ENCODE peak calls at places on chromosome 15, in five cellular contexts. One of them, this sample, is unnamed.

GRCh38 chr15:77646104-77646694 is 13.5 kb upstream of the LINGO1 start:
- DNase-seq in left lung: peak; percentile 45
- DNase-seq in body of pancreas: no peak
- DNase-seq in lung: no peak
- DNase-seq in tibial nerve: no peak
- DNase-seq in this sample: no peak

GRCh38 chr15:47523669-47524068 is 193.6 kb upstream of the SEMA6D start:
- DNase-seq in left lung: no peak
- DNase-seq in body of pancreas: no peak
- DNase-seq in tibial nerve: no peak
- DNase-seq in lung: no peak
- DNase-seq in this sample: no peak

GRCh38 chr15:82613764-82614163 is 33.4 kb downstream of the CPEB1 start:
- DNase-seq in tibial nerve: no peak
- DNase-seq in body of pancreas: no peak
- DNase-seq in lung: no peak
- DNase-seq in left lung: no peak
- DNase-seq in this sample: no peak

GRCh38 chr15:94965593-94965992 is 734.2 kb downstream of the MCTP2 start:
- DNase-seq in lung: no peak
- DNase-seq in left lung: no peak
- DNase-seq in body of pancreas: no peak
- DNase-seq in tibial nerve: no peak
- DNase-seq in this sample: no peak

GRCh38 chr15:96326551-96327154 is 3.8 kb upstream of the NR2F2 start:
- DNase-seq in left lung: peak; percentile 83
- DNase-seq in body of pancreas: no peak
- DNase-seq in tibial nerve: peak; percentile 47
- DNase-seq in lung: no peak
- DNase-seq in this sample: no peak

GRCh38 chr15:101179341-101180153 is 72.3 kb downstream of the CHSY1 start:
- DNase-seq in body of pancreas: no peak
- DNase-seq in tibial nerve: no peak
- DNase-seq in left lung: no peak
- DNase-seq in lung: no peak
- DNase-seq in this sample: no peak

GRCh38 chr15:87347806-87348515 is 908.6 kb downstream of the NTRK3 start:
- DNase-seq in tibial nerve: no peak
- DNase-seq in body of pancreas: no peak
- DNase-seq in lung: no peak
- DNase-seq in left lung: no peak
- DNase-seq in this sample: no peak

GRCh38 chr15:72285927-72286516 is 13.7 kb upstream of the PARP6 start:
- DNase-seq in tibial nerve: no peak
- DNase-seq in left lung: peak; percentile 85
- DNase-seq in body of pancreas: peak; percentile 67
- DNase-seq in lung: peak; percentile 52
- DNase-seq in this sample: peak; percentile 58

GRCh38 chr15:99174567-99174966 is 69.7 kb downstream of the SYNM start:
- DNase-seq in tibial nerve: no peak
- DNase-seq in left lung: no peak
- DNase-seq in body of pancreas: no peak
- DNase-seq in lung: no peak
- DNase-seq in this sample: no peak

GRCh38 chr15:70098170-70098460 is 398 bp upstream of the TLE3 start:
- DNase-seq in tibial nerve: no peak
- DNase-seq in lung: no peak
- DNase-seq in body of pancreas: no peak
- DNase-seq in left lung: no peak
- DNase-seq in this sample: no peak

GRCh38 chr15:81303241-81304225 is 20.4 kb downstream of the STARD5 start:
- DNase-seq in tibial nerve: no peak
- DNase-seq in left lung: no peak
- DNase-seq in lung: no peak
- DNase-seq in body of pancreas: no peak
- DNase-seq in this sample: no peak

GRCh38 chr15:57921371-57921770 is 144.1 kb downstream of the ALDH1A2 start:
- DNase-seq in tibial nerve: no peak
- DNase-seq in left lung: no peak
- DNase-seq in body of pancreas: no peak
- DNase-seq in lung: no peak
- DNase-seq in this sample: no peak

GRCh38 chr15:82108489-82109078 is 62.8 kb upstream of the MEX3B start:
- DNase-seq in left lung: peak; percentile 88
- DNase-seq in tibial nerve: peak; percentile 37
- DNase-seq in lung: peak; percentile 59
- DNase-seq in body of pancreas: peak; percentile 71
- DNase-seq in this sample: peak; percentile 67

GRCh38 chr15:83206971-83207621 is 527 bp downstream of the HDGFL3 start:
- DNase-seq in body of pancreas: peak; percentile 35
- DNase-seq in left lung: peak; percentile 87
- DNase-seq in lung: no peak
- DNase-seq in tibial nerve: peak; percentile 31
- DNase-seq in this sample: peak; percentile 49

GRCh38 chr15:31483053-31483923 is 156.7 kb downstream of the KLF13 start:
- DNase-seq in left lung: no peak
- DNase-seq in body of pancreas: no peak
- DNase-seq in tibial nerve: no peak
- DNase-seq in lung: no peak
- DNase-seq in this sample: no peak

GRCh38 chr15:79989682-79990081 is 18.7 kb upstream of the BCL2A1 start:
- DNase-seq in tibial nerve: no peak
- DNase-seq in left lung: no peak
- DNase-seq in lung: no peak
- DNase-seq in body of pancreas: no peak
- DNase-seq in this sample: no peak

GRCh38 chr15:57619746-57620145 is 28.0 kb downstream of the MYZAP start:
- DNase-seq in left lung: no peak
- DNase-seq in body of pancreas: no peak
- DNase-seq in lung: no peak
- DNase-seq in tibial nerve: no peak
- DNase-seq in this sample: no peak

GRCh38 chr15:31341036-31341435 is 14.4 kb downstream of the KLF13 start:
- DNase-seq in body of pancreas: no peak
- DNase-seq in lung: no peak
- DNase-seq in tibial nerve: no peak
- DNase-seq in left lung: no peak
- DNase-seq in this sample: no peak

GRCh38 chr15:77546050-77546501 is 86.6 kb downstream of the LINGO1 start:
- DNase-seq in tibial nerve: no peak
- DNase-seq in lung: no peak
- DNase-seq in body of pancreas: no peak
- DNase-seq in left lung: no peak
- DNase-seq in this sample: no peak

GRCh38 chr15:92638291-92638708 is 17.3 kb downstream of the FAM174B start:
- DNase-seq in tibial nerve: no peak
- DNase-seq in body of pancreas: peak; percentile 86
- DNase-seq in lung: no peak
- DNase-seq in left lung: no peak
- DNase-seq in this sample: peak; percentile 44

GRCh38 chr15:78461171-78461881 is 23.3 kb downstream of the IREB2 start:
- DNase-seq in tibial nerve: no peak
- DNase-seq in body of pancreas: no peak
- DNase-seq in left lung: no peak
- DNase-seq in lung: no peak
- DNase-seq in this sample: no peak

GRCh38 chr15:76310470-76311070 is 699 bp downstream of the ETFA start:
- DNase-seq in lung: no peak
- DNase-seq in body of pancreas: no peak
- DNase-seq in tibial nerve: no peak
- DNase-seq in left lung: no peak
- DNase-seq in this sample: no peak

GRCh38 chr15:44199393-44199792 is 4.3 kb upstream of the FRMD5 start:
- DNase-seq in tibial nerve: no peak
- DNase-seq in lung: no peak
- DNase-seq in left lung: no peak
- DNase-seq in body of pancreas: no peak
- DNase-seq in this sample: no peak

GRCh38 chr15:68113273-68113672 is 59.2 kb downstream of the PIAS1 start:
- DNase-seq in left lung: no peak
- DNase-seq in tibial nerve: no peak
- DNase-seq in body of pancreas: no peak
- DNase-seq in lung: no peak
- DNase-seq in this sample: no peak

GRCh38 chr15:68114356-68114755 is 60.2 kb downstream of the PIAS1 start:
- DNase-seq in lung: no peak
- DNase-seq in body of pancreas: no peak
- DNase-seq in left lung: no peak
- DNase-seq in tibial nerve: no peak
- DNase-seq in this sample: no peak

GRCh38 chr15:68112711-68113110 is 58.6 kb downstream of the PIAS1 start:
- DNase-seq in left lung: no peak
- DNase-seq in tibial nerve: no peak
- DNase-seq in body of pancreas: no peak
- DNase-seq in lung: no peak
- DNase-seq in this sample: no peak

GRCh38 chr15:68114840-68115239 is 60.7 kb downstream of the PIAS1 start:
- DNase-seq in left lung: no peak
- DNase-seq in lung: no peak
- DNase-seq in body of pancreas: no peak
- DNase-seq in tibial nerve: no peak
- DNase-seq in this sample: no peak

DNA sequence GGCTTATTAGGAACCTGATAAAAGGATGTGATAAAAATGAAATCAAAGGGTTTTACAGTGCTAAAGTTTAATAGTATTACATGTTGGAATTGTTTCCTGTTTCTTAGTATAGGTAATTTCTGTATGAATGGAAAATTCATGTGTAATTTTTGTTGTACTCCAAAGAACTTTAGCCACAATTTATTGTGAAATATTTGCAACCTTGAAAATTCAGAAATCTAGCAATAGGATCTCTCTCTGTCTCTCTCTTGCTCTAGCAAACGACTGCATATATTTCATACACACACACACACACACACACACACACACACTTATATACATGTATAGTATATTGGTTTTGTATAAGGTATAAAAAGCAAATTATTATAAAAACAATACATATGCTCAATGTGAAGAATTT is 59.6 kb downstream of the PIAS1 start:
- DNase-seq in body of pancreas: no peak
- DNase-seq in left lung: no peak
- DNase-seq in tibial nerve: no peak
- DNase-seq in lung: no peak
- DNase-seq in this sample: no peak
- H3K4me3 ChIP-seq in body of pancreas: no peak overlapping the region
- H3K4me3 ChIP-seq in left lung: peak overlapping the region; percentile 10
- H3K4me3 ChIP-seq in tibial nerve: no peak overlapping the region
- H3K4me3 ChIP-seq in lung: no peak overlapping the region
- H3K4me3 ChIP-seq in this sample: no peak overlapping the region

GRCh38 chr15:85404156-85404921 is 23.9 kb downstream of the AKAP13 start:
- DNase-seq in tibial nerve: no peak
- DNase-seq in lung: no peak
- DNase-seq in left lung: no peak
- DNase-seq in body of pancreas: no peak
- DNase-seq in this sample: no peak
- H3K27ac ChIP-seq in tibial nerve: peak overlapping the region; percentile 82
- H3K27ac ChIP-seq in lung: peak overlapping the region; percentile 66
- H3K27ac ChIP-seq in left lung: peak overlapping the region; percentile 45
- H3K27ac ChIP-seq in body of pancreas: no peak overlapping the region
- H3K27ac ChIP-seq in this sample: no peak overlapping the region

GRCh38 chr15:90956551-90957104 is 1.9 kb downstream of the RCCD1 start:
- DNase-seq in body of pancreas: peak; percentile 79
- DNase-seq in left lung: peak; percentile 93
- DNase-seq in lung: peak; percentile 74
- DNase-seq in tibial nerve: peak; percentile 76
- DNase-seq in this sample: peak; percentile 77

GRCh38 chr15:90955911-90956310 is 1.2 kb downstream of the RCCD1 start:
- DNase-seq in body of pancreas: peak; percentile 79
- DNase-seq in lung: no peak
- DNase-seq in left lung: no peak
- DNase-seq in tibial nerve: no peak
- DNase-seq in this sample: no peak

GRCh38 chr15:90959028-90959595 is 4.4 kb downstream of the RCCD1 start:
- DNase-seq in tibial nerve: no peak
- DNase-seq in left lung: no peak
- DNase-seq in lung: no peak
- DNase-seq in body of pancreas: no peak
- DNase-seq in this sample: no peak

GRCh38 chr15:90957105-90957790 is 2.6 kb downstream of the RCCD1 start:
- DNase-seq in left lung: peak; percentile 82
- DNase-seq in lung: no peak
- DNase-seq in tibial nerve: no peak
- DNase-seq in body of pancreas: peak; percentile 55
- DNase-seq in this sample: no peak

GRCh38 chr15:90957791-90958190 is 3.1 kb downstream of the RCCD1 start:
- DNase-seq in tibial nerve: no peak
- DNase-seq in left lung: no peak
- DNase-seq in lung: no peak
- DNase-seq in body of pancreas: no peak
- DNase-seq in this sample: no peak
- H3K4me3 ChIP-seq in tibial nerve: peak overlapping the region; percentile 71
- H3K4me3 ChIP-seq in left lung: no peak overlapping the region
- H3K4me3 ChIP-seq in lung: no peak overlapping the region
- H3K4me3 ChIP-seq in body of pancreas: no peak overlapping the region
- H3K4me3 ChIP-seq in this sample: no peak overlapping the region

GRCh38 chr15:39907216-39907615 is 12.8 kb downstream of the GPR176 start:
- DNase-seq in left lung: no peak
- DNase-seq in tibial nerve: no peak
- DNase-seq in body of pancreas: no peak
- DNase-seq in lung: no peak
- DNase-seq in this sample: no peak

GRCh38 chr15:39904115-39904514 is 16.0 kb downstream of the GPR176 start:
- DNase-seq in left lung: no peak
- DNase-seq in tibial nerve: no peak
- DNase-seq in lung: no peak
- DNase-seq in body of pancreas: no peak
- DNase-seq in this sample: no peak

GRCh38 chr15:39908186-39908585 is 11.9 kb downstream of the GPR176 start:
- DNase-seq in left lung: no peak
- DNase-seq in body of pancreas: no peak
- DNase-seq in lung: no peak
- DNase-seq in tibial nerve: no peak
- DNase-seq in this sample: no peak
- H3K27ac ChIP-seq in left lung: no peak overlapping the region
- H3K27ac ChIP-seq in body of pancreas: no peak overlapping the region
- H3K27ac ChIP-seq in lung: no peak overlapping the region
- H3K27ac ChIP-seq in tibial nerve: no peak overlapping the region
- H3K27ac ChIP-seq in this sample: no peak overlapping the region

DNA sequence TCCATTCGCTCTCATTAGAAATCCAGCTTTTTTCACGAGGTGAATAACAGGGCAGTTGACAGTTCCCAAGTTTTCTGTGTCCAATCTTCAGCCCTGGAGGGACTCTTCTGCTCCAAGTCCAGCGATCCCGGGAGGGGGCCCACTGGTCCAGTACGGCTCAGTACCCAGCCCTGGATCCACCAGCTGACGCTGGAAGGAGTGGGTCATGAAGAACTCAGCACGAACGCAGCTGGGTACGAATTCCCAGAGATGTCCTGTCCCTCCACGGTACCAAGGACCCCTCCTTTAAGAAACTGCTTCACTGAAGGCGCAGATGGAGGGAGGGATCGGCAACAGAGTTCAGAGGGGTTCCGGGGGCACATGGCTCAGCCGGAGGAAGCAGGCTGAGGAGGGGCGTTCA is 16.5 kb upstream of the CLK3 start:
- DNase-seq in left lung: no peak
- DNase-seq in lung: no peak
- DNase-seq in tibial nerve: no peak
- DNase-seq in body of pancreas: no peak
- DNase-seq in this sample: no peak
- H3K4me3 ChIP-seq in left lung: peak overlapping the region; percentile 61
- H3K4me3 ChIP-seq in lung: no peak overlapping the region
- H3K4me3 ChIP-seq in tibial nerve: peak overlapping the region; percentile 62
- H3K4me3 ChIP-seq in body of pancreas: peak overlapping the region; percentile 47
- H3K4me3 ChIP-seq in this sample: no peak overlapping the region

This sample was measured in WERI-Rb-1.